ENCODE peak calls at places on chromosomes 12 and 14, in four cellular contexts. Z is transverse colon, Y is ovary, W is gastrocnemius medialis. O is an unnamed sample.

GRCh38 chr12:12686925-12687324 is 9.1 kb downstream of the GPR19 start:
- DNase-seq in Y (no peak), W (no peak), Z (no peak), O (no peak)

GRCh38 chr14:75905505-75905904 is 76.3 kb downstream of the TGFB3 start:
- DNase-seq in Y (peak; percentile 74), Z (peak; percentile 42), W (peak; percentile 16), O (no peak)

GRCh38 chr12:3246253-3246652 is 169.1 kb downstream of the TSPAN9 start:
- DNase-seq in Y (no peak), W (no peak), Z (no peak), O (peak; percentile 60)

GRCh38 chr14:91693342-91693741 is 38.5 kb downstream of the CATSPERB start:
- DNase-seq in Z (no peak), Y (no peak), W (no peak), O (no peak)

GRCh38 chr14:104966261-104967143 is 11.7 kb downstream of the AHNAK2 start:
- DNase-seq in Y (peak; percentile 27), W (no peak), Z (no peak), O (peak; percentile 25)

GRCh38 chr12:121290410-121290809 is 6.1 kb downstream of the CAMKK2 start:
- DNase-seq in Y (no peak), Z (no peak), W (no peak), O (no peak)

GRCh38 chr12:68899251-68899771 is 33.7 kb downstream of the CPM start:
- DNase-seq in Y (peak; percentile 77), W (no peak), Z (peak; percentile 75), O (no peak)

GRCh38 chr14:36556811-36557433 is 25.5 kb downstream of the NKX2-8 start:
- DNase-seq in W (no peak), Z (no peak), Y (no peak), O (no peak)

GRCh38 chr12:53103860-53104305 is 597 bp downstream of the SOAT2 start:
- DNase-seq in Y (no peak), Z (peak; percentile 18), W (no peak), O (no peak)

GRCh38 chr12:3671330-3672112 is 81.4 kb downstream of the CRACR2A start:
- DNase-seq in Y (no peak), Z (no peak), W (no peak), O (no peak)

DNA sequence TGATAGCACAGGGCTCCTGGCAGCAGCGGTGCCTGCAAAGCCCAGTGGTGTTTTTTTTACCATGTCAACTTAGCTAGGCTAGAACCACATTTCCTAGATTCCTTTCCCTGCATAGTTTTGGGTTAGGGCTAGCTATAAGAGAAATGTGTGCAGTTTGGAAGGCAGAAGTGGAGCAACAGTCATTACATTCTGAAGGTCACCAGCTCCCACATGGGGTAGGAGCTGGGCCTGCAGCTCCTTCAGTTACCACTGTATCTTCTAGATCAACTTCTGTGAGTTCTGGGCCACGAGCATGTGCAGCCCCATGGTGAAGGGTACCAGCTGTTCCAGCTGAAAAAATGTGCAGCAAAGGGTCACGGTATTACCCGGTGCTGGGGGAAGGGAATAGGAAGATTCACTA is 2.3 kb upstream of the SLC25A3 start:
- DNase-seq in Z (no peak), Y (no peak), W (no peak), O (no peak)
- TF ChIP-seq POLR2A in Z (no peak), Y (no peak), W (no peak), O (no peak)

GRCh38 chr14:99668998-99669314 is 15.1 kb upstream of the CYP46A1 start:
- DNase-seq in Z (no peak), W (no peak), Y (no peak), O (no peak)
- TF ChIP-seq POLR2A in Z (no peak), W (no peak), Y (no peak), O (no peak)

GRCh38 chr12:46875095-46875494 is 49.3 kb upstream of the SLC38A4 start:
- DNase-seq in Z (no peak), W (no peak), Y (no peak), O (no peak)
- TF ChIP-seq POLR2A in Z (no peak), W (no peak), Y (no peak), O (no peak)

DNA sequence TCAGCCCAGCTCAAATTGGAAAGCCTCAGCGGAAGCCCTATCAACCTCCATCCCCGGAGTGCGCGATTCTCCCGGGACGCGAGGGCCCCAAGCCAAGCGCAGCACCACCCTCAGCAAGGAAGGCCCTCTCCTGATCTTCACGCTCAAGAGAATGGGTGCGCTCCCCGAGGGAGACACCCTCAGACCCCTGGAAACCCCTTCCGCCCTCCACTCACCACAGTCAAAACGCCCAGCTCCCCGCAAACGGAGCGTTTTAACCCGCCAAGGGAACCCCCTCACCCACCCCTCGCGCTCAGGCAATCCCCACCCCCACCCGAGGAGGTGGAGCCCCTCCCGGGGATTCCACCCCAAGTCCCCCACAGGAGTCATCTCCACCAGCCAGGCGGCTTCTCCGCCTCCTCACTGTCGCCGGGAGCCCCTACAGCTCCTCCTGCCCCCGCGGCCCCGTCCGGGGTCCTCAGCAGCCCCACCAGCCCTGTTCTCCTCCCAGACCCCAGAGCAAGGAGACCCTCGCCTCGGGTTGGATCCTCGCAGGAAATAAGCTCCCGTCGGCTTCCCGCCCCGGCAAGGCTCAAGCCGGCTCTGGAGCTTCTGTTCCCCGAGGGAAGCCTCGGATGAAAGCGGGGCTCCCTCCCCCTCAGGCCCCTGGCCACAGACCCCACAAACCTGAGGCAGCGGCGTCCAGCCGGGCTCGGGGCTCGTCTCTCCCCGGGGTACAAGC is 507 bp downstream of the BAZ2A start:
- DNase-seq in Z (peak; percentile 39), Y (peak; percentile 53), W (no peak), O (no peak)
- TF ChIP-seq POLR2A in Z (no peak), Y (no peak), W (no peak), O (no peak)

DNA sequence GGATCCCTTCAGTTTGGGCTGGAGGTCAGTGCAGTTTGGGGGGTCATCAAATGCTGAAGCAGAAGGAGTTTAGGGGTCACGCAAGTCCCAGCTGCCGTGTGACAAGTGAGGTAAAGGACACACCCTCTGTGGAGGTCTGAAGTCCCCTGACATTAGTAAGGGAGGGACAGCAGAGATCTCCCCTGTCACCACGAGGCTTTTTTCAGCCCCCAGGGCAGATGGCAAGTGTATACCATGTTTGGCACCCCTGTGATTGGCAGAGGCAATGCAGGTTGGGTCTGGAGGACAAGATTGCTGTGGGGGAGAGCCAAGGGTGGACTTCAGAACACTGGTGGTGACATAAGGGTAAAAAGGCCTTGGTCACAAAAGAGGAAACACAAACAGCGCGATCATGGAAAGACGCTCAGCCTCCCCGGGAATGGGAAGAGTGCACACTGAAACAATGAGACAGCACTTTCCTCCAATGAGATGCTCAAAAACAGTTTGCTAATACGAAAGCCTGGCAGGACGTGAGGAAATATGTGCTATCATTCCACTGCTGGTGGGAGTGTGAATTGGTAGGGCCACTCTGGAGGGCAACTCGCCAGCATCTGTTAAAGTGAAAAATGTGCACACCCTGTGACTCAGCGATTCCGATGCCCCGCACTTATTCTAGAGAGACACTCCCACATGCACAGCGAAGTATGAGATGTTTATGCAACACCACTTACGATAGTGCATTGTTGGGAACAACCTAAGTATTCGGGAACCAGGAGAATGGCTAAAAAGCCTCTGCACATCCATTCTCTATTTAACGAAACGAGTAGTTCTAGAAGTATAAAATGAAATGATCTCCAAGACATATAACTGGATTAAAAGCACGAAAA is 14.4 kb upstream of the CD27 start:
- DNase-seq in Y (peak; percentile 86), W (peak; percentile 32), Z (peak; percentile 88), O (peak; percentile 69)
- TF ChIP-seq POLR2A in Y (no peak), W (no peak), Z (no peak), O (no peak)

DNA sequence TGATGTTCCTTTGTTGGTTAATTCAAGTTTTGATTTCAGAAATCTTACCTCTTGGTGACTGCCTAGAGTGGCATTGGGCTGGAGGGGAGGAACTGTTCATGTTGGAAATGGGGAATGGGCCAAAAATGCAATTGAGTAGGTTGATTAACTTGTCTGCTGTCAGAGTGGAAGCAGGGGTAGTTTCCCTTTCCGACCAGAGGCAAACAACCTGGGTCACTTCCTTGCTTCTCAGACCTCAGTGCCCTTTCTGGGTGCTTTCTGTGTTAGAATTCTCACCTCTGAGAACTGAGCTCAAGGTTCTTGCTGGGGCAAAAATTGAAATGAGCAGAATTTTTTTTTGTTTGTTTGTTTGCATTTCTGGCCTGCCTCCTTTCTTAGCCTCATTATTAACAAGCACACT is 2.3 kb upstream of the M6PR start:
- DNase-seq in Z (no peak), Y (no peak), W (no peak), O (no peak)
- TF ChIP-seq POLR2A in Z (no peak), Y (no peak), W (no peak), O (no peak)

GRCh38 chr14:32077081-32078029 is at the start of gene ARHGAP5:
- DNase-seq in Z (peak; percentile 51), W (peak; percentile 10), Y (peak; percentile 76), O (peak; percentile 46)
- TF ChIP-seq POLR2A in Z (peak; percentile 73), W (no peak), Y (no peak), O (no peak)